ENCODE peak calls at places on chromosomes 13 and 19, in ten cellular contexts. G is aorta; N is mesendoderm; J is CD4-positive, CD25-positive, alpha-beta regulatory T cell; R is mucosa of descending colon; V is psoas muscle; K is fibroblast of lung; L is endothelial cell of umbilical vein; Q is neuronal stem cell; Z is heart right ventricle. A is an unnamed sample. For H3K4me1, the result is how much of the 10 kb centered on the place peaks cover.

GRCh38 chr19:18122424-18122823 is 24.8 kb downstream of the MAST3 start:
- DNase-seq in G (no peak), N (no peak), J (no peak), R (no peak), V (no peak), K (no peak), L (no peak), Q (no peak), Z (no peak), A (no peak)

GRCh38 chr19:54420068-54420382 is 4.8 kb downstream of the TTYH1 start:
- DNase-seq in G (no peak), N (no peak), J (no peak), R (no peak), V (no peak), K (no peak), L (no peak), Q (no peak), Z (no peak), A (no peak)

GRCh38 chr13:63041640-63042414 is 1626.2 kb upstream of the PCDH20 start:
- DNase-seq in G (no peak), N (no peak), J (no peak), R (no peak), V (no peak), K (peak), L (no peak), Q (no peak), Z (no peak), A (no peak)

GRCh38 chr19:21317821-21318220 is 11.4 kb downstream of the ZNF708 start:
- DNase-seq in G (no peak), N (peak), J (no peak), R (no peak), V (no peak), K (no peak), L (no peak), Q (no peak), Z (no peak), A (no peak)

GRCh38 chr19:56660381-56661105 is 11.0 kb downstream of the ZNF835 start:
- DNase-seq in G (no peak), N (peak), J (no peak), R (no peak), V (no peak), K (no peak), L (no peak), Q (no peak), Z (peak), A (peak)

GRCh38 chr19:32859591-32859990 is 10.0 kb downstream of the SLC7A9 start:
- DNase-seq in G (peak), N (no peak), J (no peak), R (no peak), V (peak), K (no peak), L (no peak), Q (no peak), Z (no peak), A (no peak)

GRCh38 chr13:21852043-21852442 is 181.2 kb downstream of the FGF9 start:
- DNase-seq in G (no peak), N (no peak), J (no peak), R (no peak), V (no peak), K (no peak), L (no peak), Q (no peak), Z (no peak), A (no peak)

GRCh38 chr19:593505-593904 is 3.8 kb downstream of the HCN2 start:
- DNase-seq in G (no peak), N (no peak), J (no peak), R (no peak), V (no peak), K (no peak), L (no peak), Q (no peak), Z (no peak), A (no peak)

GRCh38 chr13:47859129-47859528 is 141.9 kb downstream of the SUCLA2 start:
- DNase-seq in G (no peak), N (peak), J (no peak), R (no peak), V (no peak), K (no peak), L (no peak), Q (no peak), Z (no peak), A (no peak)

GRCh38 chr13:31639443-31640163 is 99.7 kb upstream of the RXFP2 start:
- DNase-seq in G (no peak), N (no peak), J (no peak), R (no peak), V (no peak), K (peak), L (peak), Q (no peak), Z (no peak), A (no peak)

GRCh38 chr13:110008816-110009215 is 222.4 kb upstream of the IRS2 start:
- DNase-seq in G (no peak), N (no peak), J (no peak), R (no peak), V (no peak), K (no peak), L (no peak), Q (no peak), Z (no peak), A (no peak)

GRCh38 chr19:6767357-6768235 is at the start of gene SH2D3A:
- DNase-seq in G (peak), N (peak), J (peak), R (peak), V (peak), K (peak), L (peak), Q (peak), Z (peak), A (peak)

GRCh38 chr13:49063526-49063925 is 87.8 kb downstream of the FNDC3A start:
- DNase-seq in G (no peak), N (peak), J (no peak), R (no peak), V (no peak), K (no peak), L (peak), Q (no peak), Z (no peak), A (no peak)

GRCh38 chr19:10292789-10293636 is 3.3 kb downstream of the ICAM5 start:
- DNase-seq in G (no peak), N (peak), J (no peak), R (peak), V (peak), K (no peak), L (no peak), Q (no peak), Z (no peak), A (no peak)

GRCh38 chr19:5624741-5625140 is 1.9 kb downstream of the SAFB start:
- DNase-seq in G (no peak), N (peak), J (no peak), R (no peak), V (no peak), K (no peak), L (no peak), Q (no peak), Z (no peak), A (no peak)
- H3K4me1 ChIP-seq in G (under half), N (under half), J (half or more), R (half or more), V (half or more), K (under half), L (under half), Q (under half), Z (under half), A (half or more)

GRCh38 chr13:51423766-51424165 is 29.1 kb downstream of the INTS6 start:
- DNase-seq in G (no peak), N (no peak), J (no peak), R (no peak), V (no peak), K (no peak), L (no peak), Q (no peak), Z (no peak), A (no peak)
- H3K4me1 ChIP-seq in G (under half), N (under half), J (half or more), R (under half), V (under half), K (under half), L (under half), Q (under half), Z (under half), A (under half)

DNA sequence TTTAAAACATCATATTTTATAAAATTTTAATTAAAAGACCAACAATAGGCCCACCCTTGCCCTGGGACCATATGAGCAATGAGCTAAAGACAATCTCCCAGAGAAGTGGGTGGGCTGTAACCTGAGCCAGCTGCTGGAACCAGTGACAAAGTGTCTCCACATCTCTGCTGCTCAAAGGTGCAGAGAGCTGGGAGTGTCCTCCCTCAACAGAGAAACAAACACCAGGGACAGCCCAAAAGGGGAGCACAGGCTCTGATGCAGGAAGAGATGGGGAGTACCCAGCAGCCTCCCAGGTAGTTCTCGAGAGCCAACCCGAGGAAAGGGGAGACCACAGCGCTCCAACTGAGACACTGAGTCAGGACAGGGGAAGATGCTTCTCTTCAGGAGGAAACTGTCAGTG is 39.1 kb downstream of the DOCK9 start:
- DNase-seq in G (no peak), N (peak), J (no peak), R (no peak), V (no peak), K (no peak), L (no peak), Q (no peak), Z (no peak), A (no peak)
- H3K4me1 ChIP-seq in G (under half), N (under half), J (under half), R (under half), V (under half), K (under half), L (under half), Q (under half), Z (under half), A (under half)

GRCh38 chr19:4012092-4012974 is 4.8 kb downstream of the PIAS4 start:
- DNase-seq in G (no peak), N (no peak), J (no peak), R (no peak), V (no peak), K (no peak), L (no peak), Q (no peak), Z (no peak), A (no peak)
- H3K4me1 ChIP-seq in G (under half), N (under half), J (under half), R (under half), V (half or more), K (under half), L (under half), Q (under half), Z (under half), A (half or more)

DNA sequence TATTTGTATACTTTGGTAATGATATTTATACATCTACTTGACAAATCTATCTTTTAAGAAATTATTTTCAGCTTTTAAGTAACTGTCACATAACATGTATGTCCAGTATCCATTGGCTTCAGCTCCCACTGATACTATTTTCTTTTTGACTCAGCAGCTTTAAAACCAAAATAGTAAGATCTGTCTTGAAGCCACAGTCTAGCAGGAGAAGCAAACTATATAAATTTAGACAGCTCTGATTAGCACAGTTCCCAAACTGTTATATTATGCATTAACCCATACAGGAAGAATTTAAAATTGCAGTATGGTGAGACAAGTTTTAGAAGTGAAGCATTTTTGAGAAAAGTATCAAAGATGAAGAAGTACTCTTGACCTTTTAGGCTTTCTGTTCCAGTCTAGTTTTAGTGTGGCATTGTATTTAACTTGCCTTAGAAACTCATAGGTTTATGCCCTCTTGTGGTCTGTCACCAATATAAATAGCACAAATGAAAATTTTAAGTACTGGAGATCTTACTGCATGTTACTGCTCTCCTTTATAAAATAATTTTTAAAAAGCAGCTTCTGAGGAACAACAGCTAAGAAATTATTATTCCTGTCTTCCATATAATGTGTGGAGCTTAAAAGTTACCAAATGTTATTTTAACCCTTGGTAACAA is 24.7 kb downstream of the URI1 start:
- DNase-seq in G (no peak), N (peak), J (no peak), R (no peak), V (no peak), K (peak), L (peak), Q (no peak), Z (no peak), A (no peak)
- H3K4me1 ChIP-seq in G (under half), N (under half), J (half or more), R (under half), V (half or more), K (under half), L (under half), Q (under half), Z (under half), A (under half)

GRCh38 chr19:31347828-31348314 is 1.4 kb downstream of the TSHZ3 start:
- DNase-seq in G (no peak), N (no peak), J (no peak), R (no peak), V (no peak), K (peak), L (no peak), Q (no peak), Z (no peak), A (no peak)
- H3K4me1 ChIP-seq in G (under half), N (under half), J (under half), R (under half), V (under half), K (under half), L (under half), Q (under half), Z (under half), A (under half)

GRCh38 chr13:114032121-114032799 is 58.4 kb upstream of the C13orf46 start:
- DNase-seq in G (no peak), N (peak), J (no peak), R (no peak), V (no peak), K (peak), L (peak), Q (no peak), Z (no peak), A (no peak)

GRCh38 chr13:114029866-114030625 is 56.2 kb upstream of the C13orf46 start:
- DNase-seq in G (peak), N (no peak), J (no peak), R (no peak), V (no peak), K (no peak), L (no peak), Q (no peak), Z (no peak), A (peak)

GRCh38 chr13:114031631-114032030 is 57.8 kb upstream of the C13orf46 start:
- DNase-seq in G (no peak), N (no peak), J (no peak), R (no peak), V (no peak), K (no peak), L (no peak), Q (no peak), Z (no peak), A (no peak)

GRCh38 chr13:114033541-114034315 is 59.9 kb upstream of the C13orf46 start:
- DNase-seq in G (no peak), N (no peak), J (no peak), R (no peak), V (no peak), K (no peak), L (no peak), Q (no peak), Z (no peak), A (no peak)

GRCh38 chr13:114030666-114031610 is 57.1 kb upstream of the C13orf46 start:
- DNase-seq in G (peak), N (no peak), J (no peak), R (no peak), V (no peak), K (no peak), L (no peak), Q (no peak), Z (no peak), A (peak)
- H3K4me1 ChIP-seq in G (under half), N (under half), J (under half), R (under half), V (under half), K (under half), L (under half), Q (under half), Z (under half), A (under half)

GRCh38 chr19:2046046-2046907 is 4.8 kb downstream of the MKNK2 start:
- DNase-seq in G (peak), N (no peak), J (no peak), R (peak), V (peak), K (no peak), L (no peak), Q (no peak), Z (no peak), A (no peak)

GRCh38 chr19:2045501-2046045 is 5.5 kb downstream of the MKNK2 start:
- DNase-seq in G (peak), N (no peak), J (no peak), R (peak), V (peak), K (no peak), L (no peak), Q (no peak), Z (no peak), A (no peak)

GRCh38 chr19:2043864-2044708 is 7.0 kb downstream of the MKNK2 start:
- DNase-seq in G (no peak), N (no peak), J (no peak), R (peak), V (peak), K (no peak), L (no peak), Q (no peak), Z (no peak), A (no peak)

GRCh38 chr19:2043269-2043641 is 7.8 kb downstream of the MKNK2 start:
- DNase-seq in G (peak), N (no peak), J (no peak), R (peak), V (peak), K (no peak), L (no peak), Q (no peak), Z (peak), A (no peak)

GRCh38 chr19:2044709-2045500 is 6.1 kb downstream of the MKNK2 start:
- DNase-seq in G (no peak), N (no peak), J (no peak), R (peak), V (peak), K (no peak), L (no peak), Q (no peak), Z (no peak), A (no peak)
- H3K4me1 ChIP-seq in G (under half), N (under half), J (half or more), R (half or more), V (half or more), K (under half), L (under half), Q (under half), Z (half or more), A (half or more)

GRCh38 chr13:98489446-98490194 is 87.3 kb downstream of the STK24 start:
- DNase-seq in G (no peak), N (no peak), J (no peak), R (no peak), V (no peak), K (no peak), L (no peak), Q (no peak), Z (no peak), A (no peak)
- H3K4me1 ChIP-seq in G (under half), N (under half), J (half or more), R (under half), V (under half), K (under half), L (under half), Q (under half), Z (under half), A (half or more)

DNA sequence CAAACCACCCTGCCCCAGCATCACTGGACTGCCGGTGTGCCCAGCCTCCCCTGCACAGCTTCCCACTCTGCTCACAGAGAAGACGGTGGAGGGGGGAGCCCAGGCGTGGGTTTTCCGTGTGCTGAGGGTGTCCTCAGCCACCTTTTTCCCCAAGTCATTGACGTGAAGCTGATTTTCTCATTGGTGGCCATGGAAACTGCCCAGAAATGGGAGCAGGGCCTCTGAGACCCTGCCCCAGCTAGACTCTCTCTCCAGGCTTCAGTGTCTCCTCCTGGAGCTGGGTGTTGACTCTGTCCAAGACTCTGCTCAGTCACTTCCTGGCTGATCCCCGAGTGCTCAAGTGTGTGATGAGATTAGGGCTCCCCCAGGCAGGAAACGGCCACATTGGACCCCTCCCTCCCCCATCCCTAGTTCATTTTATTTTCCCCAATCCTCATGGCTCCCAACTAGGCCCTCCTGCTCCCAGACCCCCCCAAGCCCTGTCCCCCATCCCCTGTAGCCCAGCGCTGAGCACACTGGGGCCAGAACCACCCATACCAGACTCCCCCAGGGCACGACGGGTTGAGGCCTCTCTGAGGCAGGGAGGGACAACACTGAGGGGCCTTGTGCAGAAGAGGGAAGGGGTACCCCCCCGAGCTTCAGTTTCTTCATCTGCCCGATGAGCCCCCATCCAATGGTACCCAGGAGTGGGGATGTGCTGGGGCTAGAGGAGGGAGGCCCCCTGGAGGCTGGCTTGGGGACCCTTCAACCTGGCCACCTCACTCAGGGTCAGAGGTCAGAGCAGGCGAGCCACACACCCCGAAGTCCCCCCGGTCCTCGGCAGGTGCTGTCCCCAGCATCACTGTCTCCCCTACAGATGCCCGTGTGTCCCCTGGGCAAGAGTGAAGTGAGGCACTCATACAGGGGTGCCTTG is 1.2 kb upstream of the F2RL3 start:
- DNase-seq in G (no peak), N (no peak), J (no peak), R (no peak), V (peak), K (no peak), L (no peak), Q (no peak), Z (no peak), A (no peak)
- H3K4me1 ChIP-seq in G (under half), N (under half), J (under half), R (under half), V (under half), K (under half), L (under half), Q (under half), Z (under half), A (under half)

A was measured in heart left ventricle.